ENCODE peak calls at places on chromosomes 16 and 17, in five cellular contexts. P, I, F, W and B are unnamed samples.

GRCh38 chr17:49505854-49506253 is 10.8 kb downstream of the NGFR start:
- DNase-seq in I (no peak), P (no peak), W (no peak), F (no peak), B (no peak)

GRCh38 chr16:81181013-81181720 is 57.3 kb upstream of the BCO1 start:
- DNase-seq in P (peak; percentile 92), W (no peak), F (peak; percentile 91), I (no peak), B (no peak)

GRCh38 chr16:50154369-50154947 is 1.4 kb downstream of the TENT4B start:
- DNase-seq in F (peak; percentile 11), P (no peak), W (peak; percentile 25), I (peak; percentile 28), B (peak; percentile 12)

GRCh38 chr17:58246104-58246740 is 7.8 kb downstream of the LPO start:
- DNase-seq in I (no peak), P (no peak), W (no peak), F (no peak), B (no peak)

GRCh38 chr17:65987988-65988387 is 203.9 kb downstream of the CEP112 start:
- DNase-seq in W (no peak), P (no peak), F (peak; percentile 41), I (no peak), B (peak; percentile 49)

GRCh38 chr16:89435051-89435450 is 55.3 kb downstream of the ANKRD11 start:
- DNase-seq in P (no peak), W (no peak), I (no peak), F (no peak), B (no peak)

GRCh38 chr17:7579001-7579838 is at the start of gene CD68:
- DNase-seq in I (no peak), W (peak; percentile 84), F (peak; percentile 94), P (peak; percentile 92), B (peak; percentile 81)

GRCh38 chr17:77217566-77217965 is 76.8 kb downstream of the SEC14L1 start:
- DNase-seq in F (no peak), I (no peak), P (no peak), W (no peak), B (no peak)

GRCh38 chr17:45430738-45431530 is 1.7 kb downstream of the ARHGAP27 start:
- DNase-seq in W (peak; percentile 93), P (peak; percentile 87), F (peak; percentile 49), I (no peak), B (peak; percentile 76)

GRCh38 chr16:5928476-5929055 is 831.0 kb upstream of the EEF2KMT start:
- DNase-seq in W (no peak), F (no peak), I (no peak), P (no peak), B (no peak)